ENCODE peak calls at places on chromosomes 6 and 20, in nine cellular contexts. J, Z, O, M, C, W, Y, D and K are unnamed samples.

GRCh38 chr6:108904731-108905130 is 56.5 kb downstream of the ARMC2 start:
- DNase-seq in D (no peak), Y (no peak), O (no peak), J (no peak), W (no peak), Z (no peak), M (no peak), C (no peak), K (no peak)

GRCh38 chr6:28357036-28357435 is 7.3 kb downstream of the ZKSCAN3 start:
- DNase-seq in C (no peak), O (no peak), J (no peak), Z (no peak), M (no peak), W (no peak), D (no peak), Y (no peak), K (no peak)

GRCh38 chr6:11008821-11009220 is 35.3 kb downstream of the ELOVL2 start:
- DNase-seq in O (no peak), W (no peak), D (no peak), Z (no peak), J (no peak), M (no peak), C (no peak), Y (no peak), K (no peak)

GRCh38 chr6:124800222-124800621 is 162.0 kb upstream of the RNF217 start:
- DNase-seq in Z (no peak), J (no peak), O (no peak), C (no peak), D (no peak), Y (no peak), M (no peak), W (no peak), K (no peak)

GRCh38 chr20:41167481-41168253 is 30.3 kb downstream of the PLCG1 start:
- DNase-seq in D (no peak), O (no peak), M (no peak), Z (no peak), J (no peak), C (no peak), W (peak; percentile 30), Y (no peak), K (no peak)

GRCh38 chr20:63552481-63553249 is 1.3 kb upstream of the FNDC11 start:
- DNase-seq in O (no peak), M (no peak), D (no peak), W (no peak), C (no peak), Z (no peak), J (no peak), Y (no peak), K (no peak)

GRCh38 chr6:131894735-131895424 is 56.3 kb downstream of the CCN2 start:
- DNase-seq in W (no peak), J (no peak), D (no peak), C (no peak), Z (no peak), Y (no peak), O (no peak), M (no peak), K (no peak)

GRCh38 chr20:55095745-55096450 is 620.5 kb downstream of the DOK5 start:
- DNase-seq in C (no peak), Y (no peak), O (no peak), Z (no peak), J (no peak), D (no peak), W (no peak), M (no peak), K (no peak)

GRCh38 chr6:111750753-111751684 is 122.2 kb downstream of the FYN start:
- DNase-seq in W (no peak), Z (no peak), J (no peak), M (no peak), D (no peak), O (no peak), Y (no peak), C (no peak), K (no peak)

GRCh38 chr6:155521719-155522118 is 66.1 kb upstream of the NOX3 start:
- DNase-seq in Z (no peak), M (no peak), J (no peak), O (no peak), C (no peak), Y (no peak), D (no peak), W (no peak), K (no peak)

GRCh38 chr6:113767985-113768384 is 89.2 kb upstream of the MARCKS start:
- DNase-seq in O (no peak), Z (no peak), C (no peak), Y (no peak), M (no peak), W (no peak), J (no peak), D (no peak), K (no peak)

GRCh38 chr20:10433014-10433622 is 904 bp downstream of the MKKS start:
- DNase-seq in J (no peak), O (no peak), W (no peak), C (no peak), Y (peak; percentile 20), M (no peak), D (no peak), Z (no peak), K (no peak)

GRCh38 chr20:6057704-6058103 is 3.8 kb upstream of the LRRN4 start:
- DNase-seq in M (no peak), O (no peak), W (no peak), Y (no peak), J (no peak), Z (no peak), C (no peak), D (no peak), K (no peak)

GRCh38 chr6:43769526-43770416 is at the start of gene VEGFA:
- DNase-seq in M (peak; percentile 58), Y (peak; percentile 94), W (peak; percentile 93), D (peak; percentile 89), J (peak; percentile 91), Z (peak; percentile 84), C (peak; percentile 88), O (peak; percentile 91), K (peak; percentile 98)
- TF ChIP-seq POLR2A in M (peak; percentile 77), Y (peak; percentile 94), W (peak; percentile 94), D (peak; percentile 91), J (peak; percentile 98), Z (peak; percentile 92), C (peak; percentile 92), O (peak; percentile 77), K (no peak)

DNA sequence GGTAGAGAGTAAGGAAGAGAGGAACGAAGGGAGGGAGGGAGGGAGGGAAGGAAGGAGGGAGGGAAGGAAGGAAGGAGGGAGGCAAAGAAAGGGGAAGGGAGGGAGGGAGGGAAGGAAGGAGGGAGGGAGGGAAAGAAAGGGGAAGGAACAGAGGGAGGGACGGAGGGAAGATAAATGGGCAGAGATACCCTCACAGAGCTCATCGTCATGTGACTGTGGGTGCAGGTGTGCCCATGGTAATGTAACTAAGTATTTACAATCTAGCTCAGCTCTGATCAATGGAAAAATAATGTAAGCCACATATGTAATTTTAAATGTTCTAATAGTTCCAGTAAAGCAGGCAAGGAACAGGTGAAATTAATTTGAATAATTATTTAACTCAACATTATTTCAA is 54.7 kb upstream of the FAM83D start:
- DNase-seq in Y (no peak), W (no peak), C (no peak), O (no peak), M (no peak), J (no peak), D (no peak), Z (no peak), K (no peak)
- H3K4me3 ChIP-seq in Y (no peak overlapping the region), W (no peak overlapping the region), C (no peak overlapping the region), O (no peak overlapping the region), M (no peak overlapping the region), J (no peak overlapping the region), D (no peak overlapping the region), Z (no peak overlapping the region), K (no peak overlapping the region)

GRCh38 chr6:38572186-38572813 is 67.4 kb downstream of the BTBD9 start:
- DNase-seq in M (no peak), Y (no peak), O (no peak), W (no peak), Z (no peak), C (no peak), D (no peak), J (no peak), K (no peak)

GRCh38 chr6:38573800-38574395 is 65.8 kb downstream of the BTBD9 start:
- DNase-seq in W (no peak), D (no peak), J (no peak), M (no peak), O (no peak), C (no peak), Y (no peak), Z (no peak), K (no peak)

GRCh38 chr6:38571721-38572120 is 68.0 kb downstream of the BTBD9 start:
- DNase-seq in J (no peak), C (no peak), D (no peak), Y (no peak), Z (no peak), M (no peak), W (no peak), O (no peak), K (no peak)

GRCh38 chr6:38567436-38567835 is 72.3 kb downstream of the BTBD9 start:
- DNase-seq in D (peak; percentile 50), C (peak; percentile 9), M (no peak), Y (peak; percentile 48), W (no peak), Z (no peak), O (peak; percentile 80), J (peak; percentile 77), K (peak; percentile 51)

DNA sequence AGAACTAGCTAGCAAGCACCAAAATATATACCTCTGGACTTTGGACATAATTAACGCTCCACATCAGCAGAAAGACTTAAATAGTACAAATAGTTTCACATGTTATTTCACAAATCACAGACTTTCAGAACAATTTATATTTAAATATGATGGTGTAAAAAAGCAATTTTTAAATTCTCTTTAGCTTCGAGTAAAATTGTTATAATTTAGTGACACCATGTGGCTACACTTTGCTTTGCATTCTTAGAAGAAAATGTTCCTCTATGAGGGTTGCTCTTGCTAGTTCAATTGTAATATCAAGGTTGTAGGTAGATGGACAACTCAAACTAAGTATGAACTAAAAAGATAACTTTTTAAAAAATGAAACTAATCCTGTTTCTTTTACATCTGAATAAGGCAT is 69.0 kb downstream of the BTBD9 start:
- DNase-seq in Y (no peak), Z (no peak), O (no peak), J (no peak), C (no peak), W (no peak), D (no peak), M (no peak), K (no peak)
- TF ChIP-seq CTCF in Y (peak; percentile 28), Z (peak; percentile 48), O (peak; percentile 33), J (peak; percentile 46), C (no peak), W (peak; percentile 28), D (peak; percentile 16), M (peak; percentile 14), K (no peak)

DNA sequence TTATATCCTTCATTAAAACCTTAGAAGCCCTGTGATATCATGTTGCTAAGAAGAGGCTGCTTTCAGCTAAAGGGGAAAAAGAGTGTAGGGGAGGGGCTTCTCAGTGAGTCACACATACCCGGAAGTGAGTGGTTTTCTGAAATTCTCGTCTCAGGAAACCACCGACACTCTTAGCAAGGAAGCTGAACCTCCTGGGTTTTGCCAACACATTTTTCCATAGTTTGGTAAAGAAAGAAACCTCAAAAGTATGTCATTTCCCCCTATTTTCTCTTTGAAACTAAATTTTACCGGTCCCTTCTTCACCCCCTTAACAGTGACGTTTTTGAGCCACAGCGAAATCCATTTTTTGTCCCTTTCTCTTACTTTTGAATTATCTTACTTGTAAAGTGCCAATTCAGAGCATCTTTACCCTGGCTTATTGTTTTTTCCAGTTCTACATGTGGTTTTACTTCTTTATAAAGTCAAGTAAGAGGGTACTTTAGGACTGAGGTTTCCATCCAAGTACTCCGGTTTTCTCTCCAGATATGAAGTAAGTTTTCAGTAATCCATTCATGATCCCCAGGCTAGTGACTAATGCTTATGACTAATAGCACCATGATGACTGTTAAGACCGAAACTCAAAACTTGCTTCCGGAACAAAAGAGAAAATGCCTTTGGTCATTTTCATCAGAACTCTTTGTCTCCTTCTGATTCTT is 219.3 kb downstream of the ARHGAP18 start:
- DNase-seq in O (peak; percentile 49), Z (peak; percentile 62), C (no peak), M (no peak), D (no peak), Y (no peak), J (peak; percentile 50), W (no peak), K (no peak)
- TF ChIP-seq POLR2A in O (no peak), Z (no peak), C (no peak), M (peak; percentile 27), D (peak; percentile 36), Y (no peak), J (peak; percentile 40), W (peak; percentile 23), K (no peak)